ENCODE peak calls at places on chromosomes 13 and 19, in ten cellular contexts. One of them, this sample, is unnamed.

GRCh38 chr19:48419158-48419920 is 25.9 kb downstream of the GRIN2D start:
- DNase-seq in lower leg skin: no peak
- DNase-seq in transverse colon: peak; percentile 75
- DNase-seq in thoracic aorta: no peak
- DNase-seq in psoas muscle: peak; percentile 69
- DNase-seq in breast epithelium: no peak
- DNase-seq in hepatocyte: no peak
- DNase-seq in fibroblast of mammary gland: peak; percentile 37
- DNase-seq in uterus: no peak
- DNase-seq in GM12865: peak; percentile 84
- DNase-seq in this sample: peak; percentile 35

GRCh38 chr13:33347866-33348265 is 62.3 kb upstream of the STARD13 start:
- DNase-seq in GM12865: no peak
- DNase-seq in thoracic aorta: no peak
- DNase-seq in breast epithelium: no peak
- DNase-seq in uterus: no peak
- DNase-seq in psoas muscle: no peak
- DNase-seq in hepatocyte: no peak
- DNase-seq in transverse colon: no peak
- DNase-seq in lower leg skin: no peak
- DNase-seq in fibroblast of mammary gland: no peak
- DNase-seq in this sample: no peak

GRCh38 chr13:102839462-102839861 is 6.4 kb upstream of the ERCC5 start:
- DNase-seq in fibroblast of mammary gland: peak; percentile 18
- DNase-seq in lower leg skin: no peak
- DNase-seq in GM12865: no peak
- DNase-seq in breast epithelium: no peak
- DNase-seq in thoracic aorta: no peak
- DNase-seq in psoas muscle: no peak
- DNase-seq in hepatocyte: no peak
- DNase-seq in uterus: no peak
- DNase-seq in transverse colon: no peak
- DNase-seq in this sample: peak; percentile 71

GRCh38 chr13:40615619-40616018 is 50.8 kb downstream of the FOXO1 start:
- DNase-seq in psoas muscle: no peak
- DNase-seq in uterus: no peak
- DNase-seq in hepatocyte: no peak
- DNase-seq in lower leg skin: no peak
- DNase-seq in transverse colon: no peak
- DNase-seq in thoracic aorta: no peak
- DNase-seq in breast epithelium: no peak
- DNase-seq in GM12865: no peak
- DNase-seq in fibroblast of mammary gland: no peak
- DNase-seq in this sample: no peak

GRCh38 chr19:480016-480855 is 16.1 kb upstream of the MADCAM1 start:
- DNase-seq in transverse colon: peak; percentile 77
- DNase-seq in uterus: peak; percentile 70
- DNase-seq in breast epithelium: peak; percentile 57
- DNase-seq in lower leg skin: peak; percentile 93
- DNase-seq in GM12865: no peak
- DNase-seq in hepatocyte: peak; percentile 86
- DNase-seq in psoas muscle: peak; percentile 89
- DNase-seq in fibroblast of mammary gland: peak; percentile 55
- DNase-seq in thoracic aorta: peak; percentile 38
- DNase-seq in this sample: peak; percentile 53

GRCh38 chr13:30465541-30466357 is at the start of gene HMGB1:
- DNase-seq in uterus: peak; percentile 97
- DNase-seq in fibroblast of mammary gland: peak; percentile 99
- DNase-seq in psoas muscle: peak; percentile 99
- DNase-seq in thoracic aorta: peak; percentile 96
- DNase-seq in hepatocyte: peak; percentile 99
- DNase-seq in GM12865: peak; percentile 99
- DNase-seq in breast epithelium: peak; percentile 99
- DNase-seq in lower leg skin: peak; percentile 100
- DNase-seq in transverse colon: peak; percentile 98
- DNase-seq in this sample: peak; percentile 99

GRCh38 chr13:35475131-35475959 is 1.1 kb downstream of the MAB21L1 start:
- DNase-seq in transverse colon: peak; percentile 8
- DNase-seq in uterus: no peak
- DNase-seq in hepatocyte: peak; percentile 17
- DNase-seq in fibroblast of mammary gland: peak; percentile 66
- DNase-seq in psoas muscle: peak; percentile 86
- DNase-seq in lower leg skin: no peak
- DNase-seq in breast epithelium: no peak
- DNase-seq in thoracic aorta: no peak
- DNase-seq in GM12865: peak; percentile 44
- DNase-seq in this sample: peak; percentile 59

GRCh38 chr13:29452773-29453574 is 142.5 kb downstream of the SLC7A1 start:
- DNase-seq in transverse colon: no peak
- DNase-seq in fibroblast of mammary gland: peak; percentile 28
- DNase-seq in thoracic aorta: no peak
- DNase-seq in psoas muscle: no peak
- DNase-seq in lower leg skin: no peak
- DNase-seq in breast epithelium: no peak
- DNase-seq in GM12865: no peak
- DNase-seq in uterus: no peak
- DNase-seq in hepatocyte: no peak
- DNase-seq in this sample: peak; percentile 79

GRCh38 chr13:85974604-85975366 is 175.6 kb upstream of the SLITRK6 start:
- DNase-seq in lower leg skin: no peak
- DNase-seq in transverse colon: no peak
- DNase-seq in thoracic aorta: no peak
- DNase-seq in uterus: no peak
- DNase-seq in GM12865: no peak
- DNase-seq in fibroblast of mammary gland: peak; percentile 4
- DNase-seq in psoas muscle: no peak
- DNase-seq in hepatocyte: no peak
- DNase-seq in breast epithelium: no peak
- DNase-seq in this sample: no peak

GRCh38 chr19:18849838-18850400 is 18.2 kb downstream of the UPF1 start:
- DNase-seq in lower leg skin: no peak
- DNase-seq in GM12865: peak; percentile 69
- DNase-seq in breast epithelium: no peak
- DNase-seq in thoracic aorta: no peak
- DNase-seq in psoas muscle: no peak
- DNase-seq in hepatocyte: no peak
- DNase-seq in uterus: peak; percentile 20
- DNase-seq in fibroblast of mammary gland: peak; percentile 29
- DNase-seq in transverse colon: no peak
- DNase-seq in this sample: peak; percentile 7

GRCh38 chr19:10230155-10230903 is 802 bp downstream of the S1PR2 start:
- DNase-seq in fibroblast of mammary gland: no peak
- DNase-seq in psoas muscle: peak; percentile 72
- DNase-seq in lower leg skin: peak; percentile 92
- DNase-seq in hepatocyte: peak; percentile 67
- DNase-seq in GM12865: peak; percentile 52
- DNase-seq in uterus: peak; percentile 80
- DNase-seq in transverse colon: peak; percentile 51
- DNase-seq in thoracic aorta: no peak
- DNase-seq in breast epithelium: peak; percentile 57
- DNase-seq in this sample: peak; percentile 48

GRCh38 chr19:42468273-42468796 is 25.6 kb upstream of the CXCL17 start:
- DNase-seq in lower leg skin: peak; percentile 61
- DNase-seq in transverse colon: peak; percentile 68
- DNase-seq in psoas muscle: no peak
- DNase-seq in uterus: no peak
- DNase-seq in fibroblast of mammary gland: peak; percentile 93
- DNase-seq in breast epithelium: no peak
- DNase-seq in hepatocyte: peak; percentile 62
- DNase-seq in thoracic aorta: no peak
- DNase-seq in GM12865: no peak
- DNase-seq in this sample: peak; percentile 81

GRCh38 chr13:51325837-51326236 is 13.7 kb upstream of the SERPINE3 start:
- DNase-seq in transverse colon: no peak
- DNase-seq in lower leg skin: no peak
- DNase-seq in breast epithelium: no peak
- DNase-seq in uterus: no peak
- DNase-seq in fibroblast of mammary gland: no peak
- DNase-seq in hepatocyte: no peak
- DNase-seq in psoas muscle: no peak
- DNase-seq in thoracic aorta: no peak
- DNase-seq in GM12865: no peak
- DNase-seq in this sample: no peak

GRCh38 chr13:62629618-62630017 is 1214.0 kb upstream of the PCDH20 start:
- DNase-seq in thoracic aorta: no peak
- DNase-seq in breast epithelium: no peak
- DNase-seq in lower leg skin: no peak
- DNase-seq in GM12865: no peak
- DNase-seq in psoas muscle: no peak
- DNase-seq in transverse colon: no peak
- DNase-seq in fibroblast of mammary gland: no peak
- DNase-seq in hepatocyte: peak; percentile 20
- DNase-seq in uterus: no peak
- DNase-seq in this sample: no peak

DNA sequence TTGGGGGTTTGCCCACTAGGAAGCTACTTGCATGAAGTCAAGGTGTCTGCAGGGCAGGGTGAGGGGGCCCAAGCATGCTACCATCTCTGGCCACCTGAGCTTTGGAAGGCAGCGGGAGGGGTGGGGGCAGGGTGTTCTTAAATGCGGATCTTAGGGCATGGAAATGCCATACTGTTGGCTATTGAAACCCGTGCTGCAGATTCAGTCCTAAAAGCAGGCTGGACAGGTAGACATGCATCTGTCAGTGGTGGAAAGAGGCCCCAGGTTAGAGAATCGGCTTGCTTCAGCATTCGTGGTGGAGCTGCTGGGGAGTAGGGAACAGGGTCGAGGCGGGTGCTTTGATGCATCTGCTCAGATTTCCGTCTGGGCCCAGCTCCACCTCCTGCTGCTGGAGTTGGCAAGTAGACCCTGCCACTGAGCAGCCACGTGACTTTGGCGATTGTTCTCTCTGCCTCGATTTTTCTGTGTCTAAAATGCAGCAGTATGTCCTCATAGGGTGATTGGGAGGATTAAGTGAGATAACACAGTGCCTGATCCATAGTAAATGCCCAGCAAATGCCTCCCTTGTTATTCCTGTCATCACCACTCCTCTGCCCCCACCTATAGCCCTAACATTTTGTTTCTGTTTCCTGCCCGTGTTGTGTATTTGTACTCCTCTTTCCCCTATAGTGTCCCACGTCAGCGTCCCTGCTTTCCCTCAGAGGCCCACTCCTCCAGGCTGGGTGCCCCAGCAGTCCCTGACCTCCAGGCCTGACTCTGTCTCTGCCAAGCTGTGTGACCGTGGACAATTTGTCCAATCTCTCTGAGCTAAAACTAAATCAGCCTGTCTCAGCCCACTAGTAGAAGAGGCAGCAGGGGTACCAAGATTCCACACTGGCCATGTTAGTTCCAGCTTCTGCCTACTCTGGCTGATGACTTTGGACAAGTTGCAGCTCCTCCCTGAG is 5.8 kb downstream of the PPP1R37 start:
- DNase-seq in GM12865: no peak
- DNase-seq in hepatocyte: no peak
- DNase-seq in transverse colon: no peak
- DNase-seq in breast epithelium: no peak
- DNase-seq in lower leg skin: no peak
- DNase-seq in thoracic aorta: no peak
- DNase-seq in uterus: peak; percentile 35
- DNase-seq in psoas muscle: peak; percentile 74
- DNase-seq in fibroblast of mammary gland: peak; percentile 48
- DNase-seq in this sample: peak; percentile 33
- H3K4me3 ChIP-seq in GM12865: no peak overlapping the region
- H3K4me3 ChIP-seq in hepatocyte: no peak overlapping the region
- H3K4me3 ChIP-seq in transverse colon: no peak overlapping the region
- H3K4me3 ChIP-seq in breast epithelium: peak overlapping the region; percentile 7
- H3K4me3 ChIP-seq in lower leg skin: no peak overlapping the region
- H3K4me3 ChIP-seq in thoracic aorta: no peak overlapping the region
- H3K4me3 ChIP-seq in uterus: no peak overlapping the region
- H3K4me3 ChIP-seq in psoas muscle: peak overlapping the region; percentile 50
- H3K4me3 ChIP-seq in fibroblast of mammary gland: peak overlapping the region; percentile 21
- H3K4me3 ChIP-seq in this sample: peak overlapping the region; percentile 22

GRCh38 chr13:98486412-98486811 is 90.5 kb downstream of the STK24 start:
- DNase-seq in lower leg skin: no peak
- DNase-seq in uterus: no peak
- DNase-seq in breast epithelium: no peak
- DNase-seq in transverse colon: no peak
- DNase-seq in fibroblast of mammary gland: no peak
- DNase-seq in GM12865: no peak
- DNase-seq in hepatocyte: no peak
- DNase-seq in psoas muscle: no peak
- DNase-seq in thoracic aorta: no peak
- DNase-seq in this sample: no peak
- TF ChIP-seq CTCF in lower leg skin: no peak
- TF ChIP-seq CTCF in uterus: no peak
- TF ChIP-seq CTCF in breast epithelium: no peak
- TF ChIP-seq CTCF in transverse colon: no peak
- TF ChIP-seq CTCF in fibroblast of mammary gland: no peak
- TF ChIP-seq CTCF in GM12865: no peak
- TF ChIP-seq CTCF in hepatocyte: no peak
- TF ChIP-seq CTCF in psoas muscle: no peak
- TF ChIP-seq CTCF in thoracic aorta: no peak
- TF ChIP-seq CTCF in this sample: no peak

DNA sequence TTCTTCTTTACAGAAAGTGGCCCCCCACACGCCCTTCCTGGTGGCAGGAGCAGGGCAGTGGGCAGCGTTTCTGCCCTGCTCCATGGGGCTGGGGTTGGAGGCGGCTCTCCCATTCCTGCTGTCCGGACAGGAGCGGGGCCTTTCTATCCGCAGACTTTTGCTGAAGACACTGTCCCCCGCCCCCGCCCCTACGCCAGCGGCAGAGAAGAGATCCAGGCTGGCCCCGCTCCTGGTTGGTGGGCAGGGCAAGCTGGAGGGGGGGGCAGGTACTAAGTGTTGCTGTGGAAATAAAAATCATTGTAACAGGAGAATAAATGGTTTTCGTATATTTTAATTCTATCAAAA is 81.7 kb downstream of the ZNF429 start:
- DNase-seq in fibroblast of mammary gland: no peak
- DNase-seq in hepatocyte: no peak
- DNase-seq in transverse colon: no peak
- DNase-seq in uterus: no peak
- DNase-seq in GM12865: no peak
- DNase-seq in breast epithelium: no peak
- DNase-seq in psoas muscle: no peak
- DNase-seq in lower leg skin: no peak
- DNase-seq in thoracic aorta: no peak
- DNase-seq in this sample: no peak
- H3K4me3 ChIP-seq in fibroblast of mammary gland: no peak overlapping the region
- H3K4me3 ChIP-seq in hepatocyte: peak overlapping the region; percentile 33
- H3K4me3 ChIP-seq in transverse colon: peak overlapping the region; percentile 55
- H3K4me3 ChIP-seq in uterus: peak overlapping the region; percentile 65
- H3K4me3 ChIP-seq in GM12865: no peak overlapping the region
- H3K4me3 ChIP-seq in breast epithelium: peak overlapping the region; percentile 68
- H3K4me3 ChIP-seq in psoas muscle: peak overlapping the region; percentile 83
- H3K4me3 ChIP-seq in lower leg skin: no peak overlapping the region
- H3K4me3 ChIP-seq in thoracic aorta: peak overlapping the region; percentile 84
- H3K4me3 ChIP-seq in this sample: no peak overlapping the region

DNA sequence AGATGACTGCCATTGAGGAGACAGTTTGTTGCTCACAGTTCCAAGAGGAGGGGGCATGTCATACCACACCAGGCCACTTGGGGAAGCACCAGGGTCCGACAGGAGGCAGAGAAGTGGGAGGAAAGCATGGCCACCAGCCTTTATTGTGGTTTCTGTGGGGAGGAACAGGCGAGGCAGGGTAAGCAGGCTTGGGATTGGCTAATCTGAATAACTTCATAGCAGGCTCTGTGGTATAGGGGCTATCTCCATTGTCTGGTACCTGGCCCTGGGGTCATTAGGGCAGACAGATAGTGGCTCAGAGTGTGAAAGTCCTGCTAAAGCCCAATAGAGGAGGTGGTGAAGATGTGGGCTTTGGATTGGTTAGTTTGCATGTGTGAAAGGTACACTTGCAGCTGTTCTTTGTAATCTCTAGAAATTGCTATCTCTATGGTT is 35.5 kb downstream of the CBY2 start:
- DNase-seq in GM12865: peak; percentile 44
- DNase-seq in uterus: no peak
- DNase-seq in lower leg skin: no peak
- DNase-seq in hepatocyte: no peak
- DNase-seq in thoracic aorta: no peak
- DNase-seq in fibroblast of mammary gland: no peak
- DNase-seq in psoas muscle: no peak
- DNase-seq in transverse colon: no peak
- DNase-seq in breast epithelium: no peak
- DNase-seq in this sample: no peak
- TF ChIP-seq CTCF in GM12865: peak; percentile 48
- TF ChIP-seq CTCF in uterus: no peak
- TF ChIP-seq CTCF in lower leg skin: no peak
- TF ChIP-seq CTCF in hepatocyte: no peak
- TF ChIP-seq CTCF in thoracic aorta: no peak
- TF ChIP-seq CTCF in fibroblast of mammary gland: peak; percentile 23
- TF ChIP-seq CTCF in psoas muscle: no peak
- TF ChIP-seq CTCF in transverse colon: no peak
- TF ChIP-seq CTCF in breast epithelium: no peak
- TF ChIP-seq CTCF in this sample: no peak

This sample was measured in AG10803.